ENCODE peak calls at places on chromosomes 2 and 18, in four cellular contexts. J is endothelial cell of umbilical vein, T is sigmoid colon, C is spleen. Z is an unnamed sample.

GRCh38 chr18:79396431-79397287 is 929 bp downstream of the NFATC1 start:
- DNase-seq in J (peak; percentile 40), C (peak; percentile 92), T (peak; percentile 85), Z (no peak)

GRCh38 chr2:30226144-30227032 is 4.9 kb upstream of the LBH start:
- DNase-seq in C (no peak), T (peak; percentile 52), J (no peak), Z (no peak)

GRCh38 chr2:134181219-134181618 is 72.7 kb upstream of the MGAT5 start:
- DNase-seq in T (no peak), C (no peak), J (no peak), Z (no peak)

GRCh38 chr2:46804794-46805193 is 110.8 kb downstream of the MCFD2 start:
- DNase-seq in C (no peak), J (no peak), T (peak; percentile 61), Z (peak; percentile 40)

GRCh38 chr18:73645175-73645715 is 502.4 kb downstream of the FBXO15 start:
- DNase-seq in J (no peak), C (no peak), T (no peak), Z (no peak)

GRCh38 chr2:134206573-134206972 is 47.3 kb upstream of the MGAT5 start:
- DNase-seq in T (no peak), J (peak; percentile 37), C (no peak), Z (no peak)

GRCh38 chr2:208373460-208374089 is 33.0 kb upstream of the PTH2R start:
- DNase-seq in J (peak; percentile 28), T (no peak), C (no peak), Z (no peak)

GRCh38 chr2:103959174-103960125 is 894.5 kb upstream of the POU3F3 start:
- DNase-seq in T (no peak), C (no peak), J (no peak), Z (no peak)

GRCh38 chr2:38601463-38602135 is 1.1 kb downstream of the HNRNPLL start:
- DNase-seq in C (no peak), T (no peak), J (peak; percentile 60), Z (no peak)

GRCh38 chr2:217914078-217914477 is 88.7 kb downstream of the TNS1 start:
- DNase-seq in T (no peak), C (no peak), J (no peak), Z (no peak)

GRCh38 chr18:43665239-43665788 is 388.0 kb upstream of the SYT4 start:
- DNase-seq in C (no peak), T (no peak), J (no peak), Z (no peak)

GRCh38 chr2:170224692-170225091 is 46.7 kb downstream of the MYO3B start:
- DNase-seq in T (no peak), J (no peak), C (no peak), Z (no peak)

GRCh38 chr18:69491576-69491975 is 90.9 kb downstream of the DOK6 start:
- DNase-seq in C (no peak), T (no peak), J (no peak), Z (no peak)

GRCh38 chr2:149767516-149767974 is 180.0 kb upstream of the MMADHC start:
- DNase-seq in C (no peak), J (peak; percentile 67), T (no peak), Z (no peak)

GRCh38 chr2:127573771-127574170 is 38.3 kb downstream of the MYO7B start:
- DNase-seq in T (peak; percentile 28), C (peak; percentile 66), J (no peak), Z (peak; percentile 81)

GRCh38 chr2:241584446-241584845 is 25.9 kb downstream of the BOK start:
- DNase-seq in C (peak; percentile 6), J (no peak), T (no peak), Z (no peak)

GRCh38 chr2:230748087-230748486 is 35.4 kb downstream of the CAB39 start:
- DNase-seq in J (no peak), T (no peak), C (no peak), Z (no peak)

GRCh38 chr2:26976242-26976641 is 5.8 kb downstream of the MAPRE3 start:
- DNase-seq in C (no peak), J (no peak), T (no peak), Z (no peak)

GRCh38 chr18:26981373-26982082 is 116.0 kb upstream of the AQP4 start:
- DNase-seq in C (no peak), T (no peak), J (no peak), Z (no peak)

GRCh38 chr2:201448701-201449100 is 2.6 kb downstream of the TRAK2 start:
- DNase-seq in T (no peak), J (no peak), C (no peak), Z (no peak)

GRCh38 chr2:119533560-119533959 is 9.3 kb upstream of the SCTR start:
- DNase-seq in C (no peak), T (no peak), J (no peak), Z (no peak)

GRCh38 chr2:216691210-216691741 is 4.1 kb downstream of the IGFBP5 start:
- DNase-seq in J (no peak), C (no peak), T (peak; percentile 96), Z (no peak)

GRCh38 chr2:238632181-238633060 is 205.7 kb downstream of the ASB1 start:
- DNase-seq in C (no peak), J (no peak), T (no peak), Z (no peak)

GRCh38 chr2:3189076-3189591 is 188.5 kb downstream of the EIPR1 start:
- DNase-seq in T (no peak), J (no peak), C (peak; percentile 71), Z (no peak)

GRCh38 chr18:9614401-9615279 is at the start of gene PPP4R1:
- DNase-seq in C (peak; percentile 96), T (peak; percentile 90), J (peak; percentile 79), Z (no peak)

GRCh38 chr18:79643049-79643765 is 36.4 kb upstream of the CTDP1 start:
- DNase-seq in J (no peak), C (peak; percentile 86), T (peak; percentile 49), Z (peak; percentile 81)

GRCh38 chr2:25632396-25632795 is 41.0 kb downstream of the DTNB start:
- DNase-seq in C (no peak), J (no peak), T (no peak), Z (no peak)

GRCh38 chr2:112690853-112691390 is 29.9 kb upstream of the NT5DC4 start:
- DNase-seq in T (peak; percentile 71), J (peak; percentile 74), C (peak; percentile 90), Z (no peak)

GRCh38 chr2:20501974-20502373 is 55.1 kb downstream of the RHOB start:
- DNase-seq in T (peak; percentile 76), J (peak; percentile 40), C (no peak), Z (no peak)

GRCh38 chr18:906416-907170 is 1.9 kb downstream of the ADCYAP1 start:
- DNase-seq in T (no peak), C (no peak), J (no peak), Z (no peak)

GRCh38 chr2:20300656-20301055 is 50.0 kb downstream of the PUM2 start:
- DNase-seq in J (no peak), C (no peak), T (no peak), Z (no peak)

GRCh38 chr2:55161295-55162210 is 70.5 kb downstream of the CLHC1 start:
- DNase-seq in T (no peak), C (no peak), J (peak; percentile 80), Z (no peak)

GRCh38 chr18:62329676-62330454 is 4.8 kb downstream of the TNFRSF11A start:
- DNase-seq in T (no peak), C (no peak), J (peak; percentile 85), Z (no peak)

GRCh38 chr2:219278655-219279150 is 463 bp upstream of the DNAJB2 start:
- DNase-seq in T (no peak), J (no peak), C (no peak), Z (no peak)

GRCh38 chr2:219279916-219280516 is 850 bp downstream of the DNAJB2 start:
- DNase-seq in C (no peak), J (no peak), T (peak; percentile 66), Z (no peak)

GRCh38 chr2:219280682-219281081 is 1.5 kb downstream of the DNAJB2 start:
- DNase-seq in J (no peak), C (no peak), T (peak; percentile 50), Z (no peak)

GRCh38 chr2:219279151-219279915 is at the start of gene DNAJB2:
- DNase-seq in C (peak; percentile 100), J (peak; percentile 99), T (peak; percentile 100), Z (no peak)

DNA sequence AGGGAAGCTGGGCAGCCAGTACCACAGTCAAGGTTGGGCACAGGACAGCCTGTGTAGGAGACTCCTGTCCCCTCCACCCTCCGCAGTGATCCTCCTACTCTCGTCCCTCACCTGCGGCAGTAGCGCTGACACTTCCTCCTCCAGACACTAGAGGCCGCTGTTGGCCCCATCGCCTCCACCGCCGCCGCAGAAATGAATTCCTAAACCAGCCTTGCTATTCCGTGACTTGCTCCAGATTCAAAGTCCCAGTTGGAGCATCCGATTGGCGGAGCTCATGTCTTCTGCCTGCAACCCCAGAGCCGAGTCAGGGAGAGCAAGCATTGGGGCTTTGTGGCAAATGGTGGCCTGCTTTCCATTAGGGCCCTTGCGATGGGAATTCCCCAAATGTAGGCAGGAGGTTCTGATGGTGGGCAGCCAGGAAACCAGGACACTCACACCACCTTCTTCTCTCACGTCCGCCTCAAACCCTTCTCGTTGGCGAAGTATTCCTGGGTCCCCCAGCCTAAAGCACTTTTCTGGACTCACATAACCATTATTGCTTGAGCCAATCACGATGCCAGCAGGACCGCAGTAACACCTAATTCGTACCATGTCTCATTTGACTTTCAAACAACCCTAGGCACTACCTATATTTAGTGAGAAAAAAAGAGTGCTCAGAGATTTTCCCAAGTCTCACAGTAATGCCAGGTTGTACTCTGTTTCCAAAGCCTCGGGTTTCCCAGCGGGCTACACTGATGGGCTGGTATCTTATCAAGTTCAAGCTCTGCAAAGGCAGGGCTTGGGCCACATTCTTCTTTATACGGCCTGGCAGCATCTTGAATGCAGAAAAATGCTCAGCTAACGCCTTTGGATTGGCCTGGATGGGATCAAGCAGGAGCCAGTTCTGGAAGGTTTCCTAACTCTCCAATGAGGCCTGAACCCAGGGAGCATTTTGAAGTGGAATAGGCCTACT is 1.2 kb upstream of the DNAJB2 start:
- DNase-seq in C (peak; percentile 94), T (peak; percentile 92), J (peak; percentile 75), Z (no peak)
- TF ChIP-seq POLR2AphosphoS5 in C (peak; percentile 31), T (no peak), J (no peak), Z (peak; percentile 51)

GRCh38 chr2:223884399-223884798 is 47.0 kb upstream of the AP1S3 start:
- DNase-seq in C (no peak), T (no peak), J (no peak), Z (no peak)
- H3K27ac ChIP-seq in C (no peak overlapping the region), T (no peak overlapping the region), J (no peak overlapping the region), Z (no peak overlapping the region)

DNA sequence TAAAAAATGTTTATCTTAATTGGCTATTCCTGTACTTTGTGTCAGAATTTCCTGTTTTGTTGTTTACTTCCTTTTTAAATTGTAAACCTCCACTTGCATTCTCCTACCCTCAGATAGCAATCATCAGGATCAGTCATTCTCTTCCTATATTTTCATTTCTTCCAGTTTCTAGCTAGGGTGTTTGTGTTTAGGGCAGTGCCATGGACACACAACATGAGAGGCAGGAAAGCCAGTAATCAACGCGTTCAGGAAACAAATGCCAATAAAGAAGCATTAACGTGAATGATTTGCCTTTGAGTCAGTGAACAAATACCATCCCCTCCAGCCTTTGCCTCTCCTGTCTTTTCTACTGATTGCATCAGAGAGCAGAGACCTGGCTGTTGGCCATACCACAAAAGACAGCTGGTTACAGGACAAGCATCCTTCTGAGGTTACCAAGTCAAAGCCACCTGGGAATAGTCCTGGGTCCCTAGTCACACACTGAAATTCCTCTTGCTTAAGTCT is 56.7 kb upstream of the FHL2 start:
- DNase-seq in C (no peak), J (peak; percentile 68), T (no peak), Z (no peak)
- TF ChIP-seq POLR2AphosphoS5 in C (no peak), J (peak; percentile 53), T (no peak), Z (no peak)

DNA sequence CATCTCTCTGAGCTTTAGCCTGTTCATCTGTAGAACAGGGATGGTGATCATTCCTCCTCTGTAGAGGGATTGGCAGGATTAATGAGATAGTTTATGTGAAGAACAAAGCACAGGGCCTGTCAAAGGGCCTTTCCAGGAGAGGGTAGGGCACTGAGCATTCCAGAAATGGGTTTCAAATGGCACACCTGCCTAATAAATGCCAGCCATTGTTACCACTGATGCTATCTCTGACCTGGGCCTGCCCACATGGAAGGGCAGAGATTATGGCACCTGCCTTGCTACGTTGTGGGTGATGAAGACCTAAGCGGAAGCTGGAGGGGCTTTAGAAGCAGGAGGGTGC is 31.0 kb upstream of the GMPPA start:
- DNase-seq in T (no peak), J (no peak), C (no peak), Z (no peak)
- H3K27ac ChIP-seq in T (peak overlapping the region; percentile 77), J (no peak overlapping the region), C (no peak overlapping the region), Z (no peak overlapping the region)

Z was measured in vagina.